ENCODE peak calls at places on chromosomes 11 and 22, in eight cellular contexts. J is AG10803, O is WERI-Rb-1, U is sigmoid colon, E is WTC11, D is transverse colon, H is fibroblast of the aortic adventitia, A is astrocyte of the cerebellum. P is an unnamed sample.

GRCh38 chr22:29559030-29559429 is 5.5 kb upstream of the THOC5 start:
- DNase-seq in J (no peak), O (no peak), U (no peak), E (no peak), D (no peak), H (no peak), A (no peak), P (no peak)

GRCh38 chr11:62725686-62726085 is 1.6 kb downstream of the HNRNPUL2 start:
- DNase-seq in J (no peak), O (no peak), U (no peak), E (no peak), D (no peak), H (no peak), A (no peak), P (peak; percentile 47)

GRCh38 chr11:129286813-129287212 is 88.8 kb upstream of the BARX2 start:
- DNase-seq in J (no peak), O (no peak), U (no peak), E (no peak), D (no peak), H (no peak), A (no peak), P (no peak)

GRCh38 chr11:44776840-44777536 is 50.2 kb downstream of the TSPAN18 start:
- DNase-seq in J (no peak), O (no peak), U (peak; percentile 67), E (no peak), D (no peak), H (no peak), A (no peak), P (no peak)

GRCh38 chr11:86099727-86100320 is 30.9 kb upstream of the PICALM start:
- DNase-seq in J (peak; percentile 32), O (no peak), U (no peak), E (no peak), D (peak; percentile 28), H (peak; percentile 19), A (no peak), P (peak; percentile 75)

GRCh38 chr11:121661796-121662508 is 209.2 kb upstream of the SORL1-AS1 start:
- DNase-seq in J (peak; percentile 91), O (no peak), U (no peak), E (no peak), D (no peak), H (peak; percentile 92), A (no peak), P (peak; percentile 63)

GRCh38 chr11:46900091-46900746 is 18.1 kb downstream of the LRP4 start:
- DNase-seq in J (no peak), O (no peak), U (no peak), E (no peak), D (no peak), H (no peak), A (no peak), P (peak; percentile 68)

GRCh38 chr11:46239801-46240061 is 37.7 kb upstream of the CREB3L1 start:
- DNase-seq in J (peak; percentile 67), O (peak; percentile 45), U (no peak), E (no peak), D (no peak), H (peak; percentile 45), A (no peak), P (no peak)

GRCh38 chr11:118052581-118053206 is 24.2 kb upstream of the TMPRSS4 start:
- DNase-seq in J (no peak), O (no peak), U (no peak), E (no peak), D (peak; percentile 7), H (no peak), A (no peak), P (no peak)

DNA sequence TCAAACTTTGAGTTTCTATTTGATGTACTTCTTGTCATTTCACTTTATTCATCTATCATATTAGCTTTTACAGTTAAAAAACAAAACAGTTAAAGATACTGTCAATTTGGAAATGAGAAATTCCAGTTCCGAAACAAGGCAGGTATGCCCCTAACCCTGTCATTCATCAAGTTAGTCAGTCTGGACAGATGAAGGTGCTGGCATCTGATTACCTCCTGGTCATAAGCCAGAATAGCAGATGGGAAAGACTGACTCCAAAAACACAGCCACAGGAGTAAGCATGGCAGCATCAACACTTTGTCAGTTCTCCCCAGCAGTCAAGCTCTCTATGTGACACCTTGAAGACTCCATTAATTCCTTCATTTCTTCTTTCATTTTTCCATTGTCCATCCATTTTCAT is 4.3 kb downstream of the LRRC51 start:
- DNase-seq in J (no peak), O (no peak), U (no peak), E (no peak), D (no peak), H (no peak), A (no peak), P (no peak)
- TF ChIP-seq CTCF in J (no peak), O (no peak), U (no peak), E (no peak), D (no peak), H (no peak), A (no peak), P (no peak)

GRCh38 chr11:27716850-27717249 is 16.6 kb upstream of the BDNF start:
- DNase-seq in J (peak; percentile 87), O (no peak), U (no peak), E (no peak), D (no peak), H (peak; percentile 64), A (no peak), P (no peak)
- TF ChIP-seq CTCF in J (peak; percentile 77), O (no peak), U (no peak), E (no peak), D (no peak), H (peak; percentile 43), A (peak; percentile 48), P (no peak)

GRCh38 chr11:124799384-124800225 is 601 bp downstream of the MSANTD2 start:
- DNase-seq in J (peak; percentile 7), O (peak; percentile 19), U (peak; percentile 72), E (peak; percentile 49), D (peak; percentile 41), H (no peak), A (no peak), P (peak; percentile 36)
- TF ChIP-seq CTCF in J (no peak), O (no peak), U (no peak), E (no peak), D (no peak), H (no peak), A (no peak), P (no peak)

GRCh38 chr11:16252373-16252772 is 104.0 kb downstream of the SOX6 start:
- DNase-seq in J (peak; percentile 1), O (peak; percentile 10), U (no peak), E (no peak), D (no peak), H (no peak), A (no peak), P (peak; percentile 16)
- TF ChIP-seq CTCF in J (peak; percentile 31), O (peak; percentile 11), U (no peak), E (no peak), D (peak; percentile 12), H (no peak), A (peak; percentile 43), P (peak; percentile 26)

GRCh38 chr11:821513-822371 is 3.0 kb downstream of the PNPLA2 start:
- DNase-seq in J (no peak), O (no peak), U (no peak), E (no peak), D (no peak), H (no peak), A (no peak), P (no peak)

GRCh38 chr11:818396-819128 is at the start of gene PNPLA2:
- DNase-seq in J (peak; percentile 84), O (no peak), U (no peak), E (peak; percentile 36), D (peak; percentile 75), H (peak; percentile 76), A (no peak), P (peak; percentile 68)

GRCh38 chr11:820655-821512 is 2.2 kb downstream of the PNPLA2 start:
- DNase-seq in J (peak; percentile 81), O (no peak), U (peak; percentile 88), E (no peak), D (peak; percentile 81), H (peak; percentile 63), A (no peak), P (peak; percentile 91)

GRCh38 chr11:819943-820649 is 1.4 kb downstream of the PNPLA2 start:
- DNase-seq in J (peak; percentile 59), O (peak; percentile 86), U (peak; percentile 96), E (peak; percentile 81), D (peak; percentile 96), H (peak; percentile 43), A (no peak), P (peak; percentile 91)

DNA sequence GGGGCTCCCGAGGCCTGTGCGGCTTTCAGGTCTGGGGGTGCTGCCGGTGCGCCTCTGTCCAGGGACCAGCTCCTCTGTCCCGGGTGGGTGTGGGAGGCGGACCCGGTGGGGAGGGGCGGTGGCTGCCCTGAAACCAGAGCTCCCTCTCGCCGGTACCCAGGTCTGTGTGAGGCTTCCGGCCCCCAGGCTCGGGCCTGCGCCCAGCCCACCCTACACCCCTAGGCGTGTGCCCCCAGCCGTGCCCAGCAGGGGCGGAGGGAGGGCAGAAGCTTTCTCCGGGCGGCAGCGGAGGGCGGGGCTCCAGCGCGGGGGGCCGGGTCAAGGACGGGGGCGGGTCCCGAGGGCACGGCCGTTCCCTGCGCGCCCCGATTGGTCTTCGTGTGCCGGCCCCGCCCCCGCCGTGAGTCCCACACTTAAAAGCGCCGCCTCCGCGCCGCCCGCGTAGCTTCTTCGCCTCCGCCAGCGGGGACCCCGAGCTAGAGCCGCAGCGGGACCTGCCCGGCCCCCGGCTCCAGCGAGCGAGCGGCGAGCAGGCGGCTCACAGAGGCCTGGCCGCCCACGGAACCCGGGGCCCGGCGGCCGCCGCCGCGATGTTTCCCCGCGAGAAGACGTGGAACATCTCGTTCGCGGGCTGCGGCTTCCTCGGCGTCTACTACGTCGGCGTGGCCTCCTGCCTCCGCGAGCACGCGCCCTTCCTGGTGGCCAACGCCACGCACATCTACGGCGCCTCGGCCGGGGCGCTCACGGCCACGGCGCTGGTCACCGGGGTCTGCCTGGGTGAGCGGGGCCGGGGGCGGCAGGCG is 616 bp downstream of the PNPLA2 start:
- DNase-seq in J (peak; percentile 86), O (peak; percentile 92), U (peak; percentile 97), E (peak; percentile 93), D (peak; percentile 96), H (peak; percentile 78), A (peak; percentile 44), P (peak; percentile 89)
- TF ChIP-seq CTCF in J (no peak), O (no peak), U (peak; percentile 32), E (no peak), D (peak; percentile 31), H (peak; percentile 27), A (no peak), P (no peak)

P was measured in MCF 10A.